ENCODE peak calls at places on chromosomes 3 and 15, in six cellular contexts. R, N, B, V, K and E are unnamed samples. For H3K4me1, the result is how much of the 10 kb centered on the place peaks cover.

GRCh38 chr15:42082832-42083604 is 11.3 kb downstream of the PLA2G4D start:
- DNase-seq in B (no peak), V (no peak), N (no peak), K (no peak), R (no peak), E (no peak)

GRCh38 chr3:8286749-8287148 is 214.9 kb upstream of the LMCD1 start:
- DNase-seq in B (no peak), K (no peak), V (no peak), R (no peak), N (no peak), E (no peak)

GRCh38 chr15:91790826-91791225 is 62.7 kb upstream of the SLCO3A1 start:
- DNase-seq in B (no peak), K (no peak), R (no peak), V (no peak), N (no peak), E (no peak)

GRCh38 chr3:100260081-100260684 is 609 bp upstream of the TBC1D23 start:
- DNase-seq in R (peak), N (no peak), V (no peak), K (peak), B (no peak), E (no peak)

GRCh38 chr15:41794081-41794480 is 19.8 kb downstream of the MAPKBP1 start:
- DNase-seq in V (no peak), N (no peak), R (no peak), B (no peak), K (no peak), E (no peak)

GRCh38 chr15:79682285-79682684 is 214.5 kb downstream of the MTHFS start:
- DNase-seq in N (no peak), B (peak), K (peak), R (no peak), V (no peak), E (no peak)

GRCh38 chr3:126528419-126528799 is 4.5 kb downstream of the CHST13 start:
- DNase-seq in N (no peak), R (no peak), K (no peak), B (no peak), V (no peak), E (no peak)

GRCh38 chr3:153084431-153084830 is 77.6 kb upstream of the RAP2B start:
- DNase-seq in K (no peak), V (no peak), N (no peak), B (no peak), R (no peak), E (no peak)

GRCh38 chr3:28125342-28125741 is 116.1 kb upstream of the CMC1 start:
- DNase-seq in V (no peak), R (no peak), B (no peak), N (no peak), K (no peak), E (no peak)

GRCh38 chr15:101813803-101814534 is 2.0 kb downstream of the OR4F15 start:
- DNase-seq in K (no peak), B (peak), V (no peak), R (no peak), N (no peak), E (no peak)

GRCh38 chr15:48507416-48508065 is 138.0 kb downstream of the FBN1 start:
- DNase-seq in N (peak), R (no peak), B (peak), K (no peak), V (peak), E (no peak)

GRCh38 chr15:32851619-32852416 is 134.0 kb downstream of the GREM1 start:
- DNase-seq in B (peak), K (no peak), V (no peak), N (no peak), R (no peak), E (no peak)

GRCh38 chr15:100314809-100315400 is 26.9 kb downstream of the ADAMTS17 start:
- DNase-seq in R (no peak), N (no peak), K (no peak), V (no peak), B (no peak), E (no peak)

GRCh38 chr15:99016680-99017321 is 9.2 kb upstream of the PGPEP1L start:
- DNase-seq in B (peak), R (no peak), K (no peak), V (no peak), N (no peak), E (peak)

GRCh38 chr3:185406127-185406620 is 43.2 kb downstream of the MAP3K13 start:
- DNase-seq in R (no peak), N (no peak), B (no peak), K (no peak), V (no peak), E (no peak)

GRCh38 chr15:75177360-75178071 is 24.2 kb upstream of the C15orf39 start:
- DNase-seq in K (peak), V (no peak), B (no peak), N (no peak), R (no peak), E (no peak)

GRCh38 chr15:75178171-75178937 is 23.3 kb upstream of the C15orf39 start:
- DNase-seq in N (peak), R (no peak), B (no peak), K (peak), V (no peak), E (no peak)

GRCh38 chr15:75178938-75179772 is 22.5 kb upstream of the C15orf39 start:
- DNase-seq in K (peak), N (no peak), B (no peak), R (no peak), V (no peak), E (no peak)

GRCh38 chr15:75181780-75182179 is 19.9 kb upstream of the C15orf39 start:
- DNase-seq in V (no peak), N (no peak), B (no peak), R (no peak), K (peak), E (no peak)

DNA sequence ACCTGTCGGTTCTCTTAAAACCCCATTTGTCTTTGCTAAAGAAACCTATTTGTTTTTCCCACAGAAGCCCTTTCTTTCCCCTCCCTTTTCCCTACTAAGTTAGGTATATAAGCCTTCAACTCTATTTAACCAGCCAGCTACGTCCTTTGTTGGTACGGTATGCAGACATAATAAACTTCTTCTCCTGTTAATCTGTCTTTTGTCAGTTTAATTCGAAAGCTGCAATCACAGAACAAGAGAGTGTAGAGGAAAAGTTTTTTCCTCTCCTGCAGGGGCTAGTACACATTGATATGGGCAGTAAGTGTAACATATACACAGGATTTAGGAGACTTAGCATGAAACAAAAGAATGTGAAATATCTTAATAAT is 21.9 kb upstream of the C15orf39 start:
- DNase-seq in N (no peak), R (no peak), V (no peak), K (no peak), B (no peak), E (no peak)
- H3K4me1 ChIP-seq in N (under half), R (under half), V (under half), K (under half), B (half or more), E (half or more)

GRCh38 chr15:64993290-64993689 is 3.6 kb upstream of the SPG21 start:
- DNase-seq in N (no peak), R (no peak), K (no peak), B (no peak), V (no peak), E (no peak)

GRCh38 chr15:64991536-64992135 is 1.9 kb upstream of the SPG21 start:
- DNase-seq in V (no peak), K (no peak), N (no peak), R (no peak), B (no peak), E (no peak)

GRCh38 chr15:64990168-64990470 is 405 bp upstream of the SPG21 start:
- DNase-seq in K (no peak), N (no peak), B (no peak), V (no peak), R (no peak), E (no peak)

GRCh38 chr15:64987136-64987535 is 2.6 kb downstream of the SPG21 start:
- DNase-seq in R (no peak), K (no peak), N (no peak), B (no peak), V (no peak), E (no peak)

DNA sequence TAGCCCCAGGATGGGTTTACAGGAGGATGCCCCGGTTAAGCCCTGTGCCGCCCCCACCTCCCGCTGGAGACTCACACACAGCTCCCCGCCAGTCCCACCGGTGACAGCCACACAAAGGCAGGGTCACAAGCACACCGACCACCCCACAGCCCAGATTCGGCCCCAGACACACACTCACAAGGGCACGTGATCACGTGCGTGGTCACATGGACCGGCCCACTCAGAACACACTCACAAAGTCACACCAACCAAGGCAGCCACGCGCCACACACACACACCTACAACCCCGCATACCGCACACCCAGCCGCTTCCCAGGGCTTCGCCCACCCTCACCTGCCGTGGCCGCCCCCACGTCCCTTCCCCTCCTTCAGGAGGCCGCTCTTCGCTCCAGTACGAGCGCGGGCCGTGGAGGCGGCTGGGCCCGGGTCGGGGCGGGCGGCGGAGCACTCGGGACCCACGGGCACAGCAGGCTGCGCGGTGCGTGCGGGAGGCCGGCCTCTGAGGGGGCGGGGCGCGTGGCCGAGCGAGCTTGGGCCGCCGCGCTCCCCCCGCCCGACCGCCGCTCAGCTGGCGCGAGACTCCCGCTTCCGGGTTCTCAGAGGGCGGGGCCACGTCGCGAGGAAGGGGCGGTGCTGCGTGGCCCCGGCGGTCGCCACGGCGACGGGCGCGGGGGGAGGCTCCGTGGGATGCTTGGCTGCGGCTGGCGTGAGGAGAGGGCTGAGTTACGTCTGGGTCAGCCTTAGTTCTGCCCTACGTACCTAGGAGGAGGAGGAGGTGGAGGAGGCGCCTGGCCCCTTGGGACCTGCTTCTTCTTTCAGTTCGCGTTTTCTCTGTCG is at the start of gene SPG21:
- DNase-seq in R (peak), B (peak), N (peak), V (peak), K (peak), E (peak)
- TF ChIP-seq POLR2A in R (no peak), B (peak), N (peak), V (peak), K (peak), E (peak)

GRCh38 chr15:72220678-72221077 is 10.3 kb downstream of the PKM start:
- DNase-seq in B (no peak), K (no peak), R (no peak), N (no peak), V (no peak), E (no peak)
- H3K4me1 ChIP-seq in B (half or more), K (under half), R (under half), N (under half), V (under half), E (under half)

GRCh38 chr3:128488995-128489859 is 3.8 kb downstream of the GATA2 start:
- DNase-seq in K (peak), N (peak), B (no peak), V (no peak), R (no peak), E (no peak)
- TF ChIP-seq POLR2A in K (no peak), N (peak), B (no peak), V (no peak), R (no peak), E (no peak)

DNA sequence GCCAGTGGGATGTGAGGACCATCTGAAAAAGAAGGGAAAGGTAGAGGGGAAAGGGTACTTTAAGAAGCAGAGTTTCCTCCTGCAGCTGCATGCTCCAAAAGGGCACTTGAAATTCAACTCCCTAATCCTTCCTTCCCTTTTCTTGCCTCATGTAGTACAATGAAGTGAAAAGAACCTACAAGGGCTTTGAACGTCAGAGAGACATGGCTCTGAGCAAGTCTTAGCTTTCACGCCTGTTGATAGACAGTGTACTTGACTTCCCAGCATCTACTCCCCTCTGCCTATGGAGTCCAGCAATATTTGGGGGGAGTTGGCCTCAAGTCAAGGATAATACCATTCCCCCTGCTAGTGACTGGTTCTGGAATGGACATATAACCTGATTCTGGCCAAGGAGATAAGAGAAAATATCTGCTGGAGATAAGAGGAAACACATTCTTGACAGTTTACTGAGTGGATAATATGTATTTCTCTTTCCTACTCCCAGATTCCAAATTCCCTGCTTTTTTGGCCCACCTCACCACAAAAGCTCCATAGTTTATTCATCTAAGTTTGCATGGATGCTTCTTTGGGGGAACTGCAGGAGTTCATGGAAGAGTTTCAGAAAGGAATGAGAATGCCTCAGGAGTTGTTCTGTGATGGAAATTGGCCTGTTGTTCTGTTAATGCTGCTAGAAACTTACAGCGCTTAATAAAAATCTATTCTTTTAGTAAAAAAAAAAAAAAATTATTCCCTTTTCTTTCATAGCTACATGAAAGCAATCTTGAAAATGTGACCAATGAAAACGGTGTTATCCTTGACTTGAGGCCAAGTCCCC is 193.0 kb upstream of the TPM1 start:
- DNase-seq in B (no peak), K (no peak), N (no peak), V (no peak), R (no peak), E (no peak)
- H3K4me1 ChIP-seq in B (half or more), K (under half), N (under half), V (under half), R (under half), E (under half)

GRCh38 chr3:50611464-50612233 is at the start of gene CISH:
- DNase-seq in B (peak), N (peak), R (peak), V (no peak), K (peak), E (peak)
- TF ChIP-seq POLR2A in B (peak), N (peak), R (peak), V (peak), K (peak), E (peak)